ENCODE peak calls at places on chromosomes 2 and 18, in seven cellular contexts. N is Peyer's patch, W is uterus, Y is ovary, S is breast epithelium, C is K562, O is tibial nerve. M is an unnamed sample. For H3K4me1, the result is how much of the 10 kb centered on the place peaks cover.

GRCh38 chr18:26621161-26622026 is 73.0 kb upstream of the KCTD1 start:
- DNase-seq in N (no peak), W (no peak), Y (no peak), S (no peak), C (peak), O (no peak), M (no peak)

GRCh38 chr2:70777450-70777849 is 9.4 kb upstream of the ADD2 start:
- DNase-seq in N (no peak), W (no peak), Y (no peak), S (no peak), C (peak), O (no peak), M (no peak)

GRCh38 chr18:10579079-10579867 is 53.4 kb downstream of the NAPG start:
- DNase-seq in N (no peak), W (no peak), Y (no peak), S (no peak), C (no peak), O (no peak), M (no peak)

GRCh38 chr18:4433762-4434161 is 21.3 kb downstream of the DLGAP1 start:
- DNase-seq in N (no peak), W (no peak), Y (no peak), S (no peak), C (no peak), O (no peak), M (no peak)

GRCh38 chr2:29655391-29656086 is 265.8 kb downstream of the ALK start:
- DNase-seq in N (no peak), W (peak), Y (no peak), S (no peak), C (no peak), O (no peak), M (peak)

GRCh38 chr2:28199995-28200394 is 192.7 kb upstream of the FOSL2 start:
- DNase-seq in N (no peak), W (no peak), Y (no peak), S (no peak), C (no peak), O (no peak), M (no peak)

GRCh38 chr2:134218928-134219707 is 34.8 kb upstream of the MGAT5 start:
- DNase-seq in N (peak), W (no peak), Y (no peak), S (peak), C (peak), O (no peak), M (peak)

GRCh38 chr2:205657579-205657978 is 24.7 kb upstream of the NRP2 start:
- DNase-seq in N (no peak), W (peak), Y (no peak), S (peak), C (no peak), O (no peak), M (no peak)

GRCh38 chr2:119703526-119703925 is 24.5 kb downstream of the TMEM177 start:
- DNase-seq in N (no peak), W (no peak), Y (no peak), S (no peak), C (no peak), O (no peak), M (no peak)

GRCh38 chr2:121080013-121080772 is 204.8 kb downstream of the TFCP2L1 start:
- DNase-seq in N (peak), W (peak), Y (peak), S (no peak), C (peak), O (no peak), M (no peak)

GRCh38 chr2:182824056-182824758 is 42.2 kb downstream of the FRZB start:
- DNase-seq in N (no peak), W (no peak), Y (no peak), S (no peak), C (no peak), O (no peak), M (no peak)

GRCh38 chr2:216773072-216773471 is 77.7 kb upstream of the IGFBP5 start:
- DNase-seq in N (no peak), W (no peak), Y (peak), S (no peak), C (peak), O (no peak), M (peak)

GRCh38 chr18:37956902-37957301 is 391.3 kb upstream of the CELF4 start:
- DNase-seq in N (no peak), W (no peak), Y (no peak), S (no peak), C (no peak), O (no peak), M (no peak)

GRCh38 chr2:98412751-98413445 is 31.8 kb upstream of the INPP4A start:
- DNase-seq in N (peak), W (no peak), Y (no peak), S (no peak), C (peak), O (no peak), M (no peak)

GRCh38 chr2:236582968-236583367 is 13.3 kb downstream of the ACKR3 start:
- DNase-seq in N (no peak), W (no peak), Y (no peak), S (no peak), C (no peak), O (no peak), M (no peak)
- TF ChIP-seq POLR2A in N (no peak), W (no peak), Y (no peak), S (no peak), C (no peak), O (no peak), M (no peak)

DNA sequence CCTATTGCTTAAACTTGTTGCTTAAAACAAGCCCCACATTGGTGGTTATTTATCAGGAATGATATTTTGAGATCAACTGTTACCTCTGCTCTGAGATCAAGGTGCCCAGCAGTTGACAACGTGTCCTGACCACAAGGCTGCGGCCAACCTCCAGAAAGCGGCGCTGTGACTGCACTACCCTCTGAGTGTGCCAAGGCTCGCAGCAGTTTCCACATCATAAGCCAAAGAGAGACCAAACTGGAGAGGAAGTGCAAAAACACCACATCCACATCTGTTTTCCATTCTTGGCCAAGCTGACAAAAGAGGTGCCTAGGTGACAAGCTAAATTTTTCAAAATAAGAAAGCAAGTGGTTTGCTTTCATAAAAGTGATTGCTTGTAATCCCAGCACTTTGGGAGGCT is 410.8 kb upstream of the POU3F3 start:
- DNase-seq in N (no peak), W (no peak), Y (no peak), S (no peak), C (no peak), O (no peak), M (no peak)
- H3K4me1 ChIP-seq in N (under half), W (under half), Y (under half), S (under half), C (under half), O (under half), M (under half)

DNA sequence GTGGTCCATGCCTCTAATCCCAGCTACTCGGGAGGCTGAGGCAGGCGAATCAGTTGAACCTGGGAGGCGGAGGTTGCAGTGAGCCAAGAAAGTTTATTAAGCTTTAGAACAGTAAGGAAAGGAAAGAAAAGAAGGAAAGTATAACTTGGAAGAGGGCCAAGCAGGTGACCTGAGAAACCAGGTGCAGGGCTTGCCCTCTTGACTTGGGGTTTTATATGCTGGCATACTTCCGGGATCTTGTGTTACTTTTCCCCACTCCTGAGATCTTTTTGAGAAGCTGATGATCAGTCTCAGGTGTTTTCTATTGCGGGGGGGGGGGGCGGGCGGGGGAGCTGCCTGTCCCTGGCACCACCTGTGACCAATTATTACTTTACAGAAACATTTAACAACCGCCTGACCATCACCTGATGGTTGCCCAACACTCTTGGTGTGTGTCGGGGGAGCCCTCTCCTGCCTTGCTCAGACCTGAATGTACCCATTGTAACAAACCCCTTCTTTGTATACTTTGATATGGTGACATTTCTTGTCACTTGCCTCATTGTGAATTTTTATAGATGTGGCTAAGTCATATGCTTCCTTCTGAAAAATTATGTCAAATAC is 6.9 kb upstream of the CASP10 start:
- DNase-seq in N (no peak), W (no peak), Y (no peak), S (no peak), C (no peak), O (no peak), M (no peak)
- TF ChIP-seq POLR2A in N (no peak), W (no peak), Y (no peak), S (no peak), C (no peak), O (no peak), M (no peak)

DNA sequence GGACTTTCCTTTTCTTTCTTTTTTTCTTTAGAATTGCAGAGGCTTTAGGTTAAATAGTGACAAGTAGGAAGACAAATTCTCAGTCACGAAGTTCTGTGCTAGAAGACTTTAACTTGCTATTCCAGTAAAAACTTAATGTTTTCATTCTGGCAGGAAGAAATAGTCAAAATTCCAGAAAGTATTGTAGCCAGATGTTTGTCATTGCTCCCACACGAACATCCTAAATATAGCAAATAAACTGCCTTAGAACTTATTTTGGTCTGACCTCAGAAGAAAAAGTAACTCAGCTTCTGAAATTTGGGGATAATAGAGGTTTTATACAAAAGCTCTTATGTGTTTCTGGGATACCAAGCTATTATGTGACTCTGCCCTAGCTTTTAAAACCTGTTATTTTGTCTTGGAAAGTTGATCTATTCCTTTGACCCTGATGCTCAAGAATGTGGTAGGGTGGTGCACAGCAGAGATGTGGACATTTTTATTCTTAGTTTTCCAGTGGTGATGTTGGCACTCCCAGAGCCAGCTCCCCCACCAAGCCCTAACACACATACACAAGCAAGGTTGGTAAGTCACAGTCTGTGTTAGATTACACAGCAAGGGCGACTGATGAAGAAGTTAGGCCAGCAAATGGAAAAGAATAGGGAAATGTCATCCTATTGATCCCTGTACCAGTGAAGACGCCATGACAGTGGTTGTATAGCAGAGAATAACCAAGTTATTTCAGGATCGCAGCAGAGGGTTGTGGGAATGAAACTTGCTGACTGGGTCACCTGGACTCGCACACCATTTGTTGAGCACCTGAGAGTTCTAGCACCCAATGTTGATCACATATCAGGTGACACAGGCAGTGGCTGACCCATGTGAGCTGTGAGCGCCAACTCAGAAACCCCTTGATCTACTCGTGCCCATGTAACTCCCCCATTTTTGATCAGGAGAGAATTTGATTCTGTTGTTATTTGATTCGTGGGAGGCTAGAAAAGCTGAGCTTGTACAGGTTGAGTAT is 23.7 kb downstream of the FARP2 start:
- DNase-seq in N (no peak), W (no peak), Y (no peak), S (no peak), C (no peak), O (no peak), M (no peak)
- H3K4me1 ChIP-seq in N (under half), W (under half), Y (under half), S (under half), C (under half), O (under half), M (under half)

GRCh38 chr2:160418853-160419252 is 74.8 kb downstream of the RBMS1 start:
- DNase-seq in N (no peak), W (no peak), Y (no peak), S (no peak), C (no peak), O (no peak), M (no peak)

GRCh38 chr2:160419776-160420521 is 73.7 kb downstream of the RBMS1 start:
- DNase-seq in N (no peak), W (no peak), Y (no peak), S (no peak), C (no peak), O (no peak), M (no peak)

GRCh38 chr2:160418398-160418765 is 75.2 kb downstream of the RBMS1 start:
- DNase-seq in N (no peak), W (no peak), Y (no peak), S (no peak), C (no peak), O (no peak), M (no peak)

GRCh38 chr2:160415991-160416390 is 77.6 kb downstream of the RBMS1 start:
- DNase-seq in N (no peak), W (no peak), Y (no peak), S (no peak), C (no peak), O (no peak), M (no peak)

DNA sequence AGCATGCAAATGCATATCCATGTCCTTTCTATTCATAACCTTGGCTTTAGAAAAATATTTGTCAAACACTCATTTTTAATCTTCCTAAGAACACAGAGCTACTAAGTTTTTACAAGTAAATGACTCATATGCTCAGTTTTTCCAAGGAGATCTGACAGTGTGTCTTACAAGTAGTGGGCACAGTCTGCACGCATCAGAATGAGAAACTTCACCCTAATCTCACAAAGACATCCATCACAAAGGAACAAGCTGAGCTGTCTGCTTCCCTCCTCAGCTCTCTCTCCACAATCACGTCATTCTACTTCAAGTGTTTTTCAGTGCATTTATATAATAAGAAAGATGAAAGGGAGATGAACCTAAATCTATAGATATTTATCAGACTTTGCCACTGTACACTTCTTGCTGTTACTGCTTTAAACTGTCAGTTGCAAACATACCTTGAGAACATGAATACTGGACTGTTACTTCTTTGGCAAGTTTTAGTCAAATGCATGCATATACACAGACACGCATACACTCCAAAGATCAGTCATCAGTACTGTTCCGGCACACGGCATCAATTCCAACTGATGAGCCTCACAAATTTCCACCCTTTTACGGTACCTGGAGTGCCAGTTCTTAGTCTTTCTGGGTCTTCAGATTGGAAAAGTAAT is 75.7 kb downstream of the RBMS1 start:
- DNase-seq in N (no peak), W (no peak), Y (no peak), S (no peak), C (no peak), O (no peak), M (no peak)
- TF ChIP-seq POLR2A in N (no peak), W (no peak), Y (no peak), S (no peak), C (no peak), O (no peak), M (no peak)

GRCh38 chr18:2983296-2983695 is 29.6 kb downstream of the LPIN2 start:
- DNase-seq in N (no peak), W (no peak), Y (no peak), S (no peak), C (no peak), O (no peak), M (no peak)

GRCh38 chr18:2979871-2980606 is 32.9 kb downstream of the LPIN2 start:
- DNase-seq in N (no peak), W (no peak), Y (no peak), S (no peak), C (no peak), O (no peak), M (no peak)

GRCh38 chr18:2980607-2980923 is 32.4 kb downstream of the LPIN2 start:
- DNase-seq in N (peak), W (no peak), Y (no peak), S (no peak), C (no peak), O (no peak), M (no peak)

GRCh38 chr18:2982452-2983172 is 30.3 kb downstream of the LPIN2 start:
- DNase-seq in N (peak), W (no peak), Y (no peak), S (no peak), C (no peak), O (no peak), M (no peak)

GRCh38 chr18:2981212-2981728 is 31.7 kb downstream of the LPIN2 start:
- DNase-seq in N (no peak), W (no peak), Y (no peak), S (no peak), C (no peak), O (no peak), M (no peak)
- H3K4me1 ChIP-seq in N (under half), W (under half), Y (under half), S (under half), C (half or more), O (half or more), M (under half)

GRCh38 chr2:38692636-38693318 is 26.9 kb downstream of the GALM start:
- DNase-seq in N (peak), W (no peak), Y (no peak), S (peak), C (peak), O (no peak), M (no peak)
- TF ChIP-seq POLR2A in N (no peak), W (no peak), Y (no peak), S (no peak), C (no peak), O (no peak), M (no peak)

GRCh38 chr2:84847326-84848050 is 33.4 kb downstream of the TRABD2A start:
- DNase-seq in N (no peak), W (no peak), Y (no peak), S (no peak), C (no peak), O (no peak), M (no peak)

GRCh38 chr2:84846732-84847131 is 34.2 kb downstream of the TRABD2A start:
- DNase-seq in N (peak), W (no peak), Y (no peak), S (no peak), C (no peak), O (no peak), M (no peak)

GRCh38 chr2:84850471-84850870 is 30.4 kb downstream of the TRABD2A start:
- DNase-seq in N (peak), W (no peak), Y (no peak), S (no peak), C (no peak), O (no peak), M (no peak)

GRCh38 chr2:84851876-84852275 is 29.0 kb downstream of the TRABD2A start:
- DNase-seq in N (no peak), W (no peak), Y (no peak), S (no peak), C (no peak), O (no peak), M (no peak)

GRCh38 chr2:84849271-84849952 is 31.5 kb downstream of the TRABD2A start:
- DNase-seq in N (peak), W (no peak), Y (no peak), S (no peak), C (no peak), O (no peak), M (no peak)
- H3K4me1 ChIP-seq in N (under half), W (under half), Y (under half), S (under half), C (under half), O (under half), M (under half)